ENCODE peak calls at places on chromosomes 13 and 19, in five cellular contexts. M is foreskin keratinocyte, V is prostate gland, I is thoracic aorta, N is GM23338. K is an unnamed sample.

GRCh38 chr13:31234729-31235128 is 35.0 kb downstream of the B3GLCT start:
- DNase-seq in M (no peak), N (peak), V (no peak), I (no peak), K (no peak)

GRCh38 chr13:51260154-51260553 is 38.0 kb downstream of the FAM124A start:
- DNase-seq in V (no peak), M (no peak), N (no peak), I (no peak), K (no peak)

GRCh38 chr19:49224856-49225255 is 67.3 kb downstream of the TRPM4 start:
- DNase-seq in V (peak), M (peak), N (peak), I (no peak), K (peak)

GRCh38 chr19:45514376-45515051 is 7.2 kb downstream of the VASP start:
- DNase-seq in I (no peak), N (no peak), M (no peak), V (no peak), K (peak)

GRCh38 chr19:40718774-40719391 is 2.0 kb downstream of the ITPKC start:
- DNase-seq in V (peak), N (peak), I (no peak), M (peak), K (peak)

GRCh38 chr19:7373862-7374261 is 25.1 kb downstream of the ARHGEF18 start:
- DNase-seq in I (no peak), V (no peak), N (no peak), M (no peak), K (no peak)

GRCh38 chr19:49574206-49574755 is 6.1 kb downstream of the NOSIP start:
- DNase-seq in I (no peak), M (no peak), V (no peak), N (no peak), K (no peak)

GRCh38 chr19:40805258-40805868 is 6.4 kb downstream of the EGLN2 start:
- DNase-seq in V (peak), I (no peak), N (no peak), M (no peak), K (peak)

GRCh38 chr13:110380359-110381028 is 73.4 kb downstream of the COL4A2 start:
- DNase-seq in V (no peak), M (no peak), I (no peak), N (no peak), K (no peak)

GRCh38 chr19:18785179-18786124 is 5.7 kb downstream of the COMP start:
- DNase-seq in V (peak), N (peak), M (no peak), I (no peak), K (peak)

GRCh38 chr19:3977242-3978143 is 6.6 kb upstream of the DAPK3 start:
- DNase-seq in N (peak), M (no peak), V (no peak), I (no peak), K (no peak)

GRCh38 chr13:35514801-35515502 is 38.5 kb upstream of the MAB21L1 start:
- DNase-seq in M (peak), V (no peak), N (peak), I (no peak), K (no peak)

GRCh38 chr19:42191855-42192254 is 25.6 kb downstream of the DEDD2 start:
- DNase-seq in N (no peak), M (peak), I (no peak), V (no peak), K (peak)

GRCh38 chr19:16371540-16371986 is 46.9 kb downstream of the KLF2 start:
- DNase-seq in V (no peak), N (no peak), I (no peak), M (no peak), K (peak)

GRCh38 chr13:31476266-31476665 is 263.1 kb upstream of the RXFP2 start:
- DNase-seq in I (no peak), N (peak), V (no peak), M (no peak), K (no peak)

GRCh38 chr13:36674337-36675212 is 755 bp downstream of the SERTM1 start:
- DNase-seq in I (no peak), M (no peak), N (peak), V (no peak), K (no peak)

GRCh38 chr19:39038098-39038497 is 5.7 kb upstream of the FBXO27 start:
- DNase-seq in V (peak), M (no peak), I (no peak), N (peak), K (no peak)

GRCh38 chr13:45120967-45121366 is 657 bp downstream of the GTF2F2 start:
- DNase-seq in V (no peak), N (no peak), M (no peak), I (no peak), K (no peak)

GRCh38 chr19:18229915-18230314 is 3.7 kb upstream of the PDE4C start:
- DNase-seq in V (no peak), M (no peak), I (no peak), N (no peak), K (no peak)

GRCh38 chr19:51688665-51689571 is 4.2 kb upstream of the SPACA6 start:
- DNase-seq in I (peak), V (peak), N (peak), M (peak), K (peak)

GRCh38 chr19:48672994-48673393 is at the start of gene NTN5:
- DNase-seq in N (peak), M (no peak), V (no peak), I (no peak), K (no peak)

GRCh38 chr13:99385940-99386339 is 78.7 kb upstream of the GPR183 start:
- DNase-seq in N (no peak), M (no peak), I (no peak), V (no peak), K (no peak)
- H3K27ac ChIP-seq in N (no peak), M (no peak), I (no peak), V (no peak), K (no peak)

DNA sequence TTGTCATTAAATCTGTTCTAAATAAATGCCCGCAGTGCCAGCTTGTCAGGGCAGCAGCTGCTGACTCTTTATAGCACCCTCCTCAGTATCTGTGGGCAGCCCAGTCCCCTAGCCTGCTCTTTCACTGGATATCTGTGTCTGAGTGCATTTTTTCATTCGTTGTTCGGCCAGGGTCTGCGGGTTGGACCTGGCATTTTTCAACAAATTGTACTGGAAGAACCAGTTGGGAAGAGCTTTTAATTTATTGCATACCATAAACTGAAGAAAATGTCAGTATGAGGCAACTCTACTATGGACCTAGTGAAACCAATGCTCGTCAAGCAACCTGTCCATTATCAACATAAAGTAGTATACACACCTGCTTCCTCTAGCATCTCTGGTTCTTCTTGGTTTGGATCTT is 8.6 kb downstream of the NLRP13 start:
- DNase-seq in M (no peak), N (no peak), I (no peak), V (no peak), K (no peak)
- H3K27ac ChIP-seq in M (no peak), N (no peak), I (no peak), V (no peak), K (no peak)

GRCh38 chr13:80244574-80244973 is 96.4 kb downstream of the SPRY2 start:
- DNase-seq in I (no peak), N (no peak), V (no peak), M (no peak), K (no peak)
- H3K27ac ChIP-seq in I (no peak), N (no peak), V (no peak), M (no peak), K (no peak)

GRCh38 chr13:24263652-24264051 is 45.7 kb upstream of the C1QTNF9 start:
- DNase-seq in N (no peak), V (no peak), I (no peak), M (no peak), K (no peak)

GRCh38 chr13:24267283-24267682 is 42.1 kb upstream of the C1QTNF9 start:
- DNase-seq in N (no peak), V (no peak), I (no peak), M (no peak), K (no peak)

GRCh38 chr13:24264976-24265375 is 44.4 kb upstream of the C1QTNF9 start:
- DNase-seq in M (no peak), N (no peak), I (no peak), V (no peak), K (no peak)

GRCh38 chr13:24267801-24268200 is 41.6 kb upstream of the C1QTNF9 start:
- DNase-seq in N (no peak), V (no peak), M (no peak), I (no peak), K (no peak)

DNA sequence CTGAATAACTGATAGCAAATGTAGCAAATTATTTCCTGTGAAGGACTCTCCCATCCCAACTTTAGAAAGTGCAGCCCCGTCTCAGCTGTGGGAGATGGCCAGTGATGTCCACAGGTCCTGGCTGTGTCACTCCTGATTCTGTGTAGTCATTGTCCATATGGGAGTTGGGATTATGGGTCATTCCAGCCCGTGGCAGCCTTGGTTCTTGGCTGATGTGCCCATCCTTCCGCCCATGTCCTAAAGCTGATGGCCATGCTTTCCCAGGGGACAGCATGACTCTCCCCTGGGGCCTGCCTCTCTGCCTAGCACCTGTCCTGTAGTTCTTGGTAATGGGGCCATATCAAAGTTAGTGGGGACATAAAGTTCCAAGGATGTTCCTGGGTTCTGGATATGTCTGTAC is 43.9 kb upstream of the C1QTNF9 start:
- DNase-seq in N (no peak), V (no peak), I (no peak), M (no peak), K (no peak)
- H3K27ac ChIP-seq in N (no peak), V (no peak), I (no peak), M (no peak), K (no peak)

K was measured in colonic mucosa.